ENCODE peak calls at places on chromosomes 4 and X, in ten cellular contexts. W is cardiac muscle cell, R is small intestine, L is psoas muscle, A is sigmoid colon, V is A549, D is HCT116, J is uterus, F is IMR-90, G is left ventricle myocardium inferior. T is an unnamed sample. For H3K9me3 and H3K4me1, the result is how much of the 10 kb centered on the place peaks cover.

GRCh38 chrX:41002021-41002420 is 83.2 kb upstream of the USP9X start:
- DNase-seq in W (no peak), R (peak), L (no peak), A (no peak), V (no peak), D (no peak), J (no peak), F (no peak), G (no peak), T (no peak)

GRCh38 chr4:139300431-139301142 is 718 bp upstream of the NAA15 start:
- DNase-seq in W (peak), R (peak), L (no peak), A (no peak), V (peak), D (no peak), J (no peak), F (peak), G (no peak), T (peak)

GRCh38 chr4:19278665-19279064 is 973.0 kb upstream of the SLIT2 start:
- DNase-seq in W (no peak), R (no peak), L (no peak), A (no peak), V (no peak), D (no peak), J (no peak), F (peak), G (no peak), T (no peak)

GRCh38 chr4:34771632-34772031 is 1472.7 kb downstream of the ARAP2 start:
- DNase-seq in W (no peak), R (no peak), L (no peak), A (no peak), V (no peak), D (no peak), J (no peak), F (no peak), G (no peak), T (no peak)

GRCh38 chrX:153689654-153690465 is 2.1 kb downstream of the SLC6A8 start:
- DNase-seq in W (no peak), R (no peak), L (no peak), A (peak), V (no peak), D (no peak), J (no peak), F (peak), G (no peak), T (peak)

GRCh38 chr4:98514930-98515809 is 143.2 kb downstream of the TSPAN5 start:
- DNase-seq in W (no peak), R (no peak), L (no peak), A (no peak), V (no peak), D (no peak), J (no peak), F (peak), G (no peak), T (no peak)

GRCh38 chr4:184417802-184418511 is 56.4 kb downstream of the IRF2 start:
- DNase-seq in W (no peak), R (peak), L (no peak), A (no peak), V (peak), D (peak), J (no peak), F (peak), G (no peak), T (peak)

GRCh38 chr4:57499786-57500185 is 389.6 kb upstream of the IGFBP7 start:
- DNase-seq in W (no peak), R (no peak), L (no peak), A (no peak), V (no peak), D (no peak), J (no peak), F (no peak), G (no peak), T (no peak)

GRCh38 chrX:15744181-15744867 is 6.3 kb downstream of the CA5B start:
- DNase-seq in W (no peak), R (no peak), L (peak), A (no peak), V (no peak), D (no peak), J (no peak), F (no peak), G (no peak), T (no peak)

GRCh38 chrX:101595739-101596419 is 21.9 kb downstream of the ARMCX6 start:
- DNase-seq in W (peak), R (peak), L (no peak), A (no peak), V (peak), D (peak), J (no peak), F (peak), G (no peak), T (peak)

GRCh38 chr4:173522160-173522873 is 7.7 kb downstream of the HAND2 start:
- DNase-seq in W (peak), R (peak), L (peak), A (peak), V (no peak), D (no peak), J (peak), F (peak), G (peak), T (no peak)

GRCh38 chr4:54719378-54719777 is 61.6 kb downstream of the KIT start:
- DNase-seq in W (no peak), R (no peak), L (no peak), A (no peak), V (no peak), D (no peak), J (no peak), F (peak), G (no peak), T (no peak)

GRCh38 chrX:39869846-39870601 is 227.7 kb downstream of the BCOR start:
- DNase-seq in W (no peak), R (peak), L (no peak), A (no peak), V (peak), D (no peak), J (no peak), F (peak), G (no peak), T (peak)

GRCh38 chr4:42767669-42768068 is 110.8 kb upstream of the ATP8A1 start:
- DNase-seq in W (no peak), R (no peak), L (no peak), A (no peak), V (no peak), D (no peak), J (no peak), F (no peak), G (no peak), T (no peak)

GRCh38 chr4:41681054-41681453 is 67.5 kb downstream of the PHOX2B start:
- DNase-seq in W (no peak), R (no peak), L (no peak), A (no peak), V (no peak), D (no peak), J (no peak), F (no peak), G (no peak), T (no peak)

GRCh38 chrX:77565278-77565677 is 118.1 kb downstream of the FGF16 start:
- DNase-seq in W (no peak), R (no peak), L (no peak), A (no peak), V (no peak), D (no peak), J (no peak), F (no peak), G (no peak), T (no peak)
- H3K27ac ChIP-seq in W (no peak), R (no peak), L (no peak), A (no peak), V (no peak), D (no peak), J (no peak), F (no peak), G (no peak), T (no peak)

GRCh38 chrX:48827654-48827968 is 1.3 kb downstream of the ERAS start:
- DNase-seq in W (no peak), R (no peak), L (no peak), A (no peak), V (no peak), D (no peak), J (no peak), F (no peak), G (no peak), T (no peak)

GRCh38 chrX:48826876-48827653 is 752 bp downstream of the ERAS start:
- DNase-seq in W (no peak), R (no peak), L (no peak), A (no peak), V (no peak), D (no peak), J (no peak), F (no peak), G (no peak), T (no peak)

GRCh38 chrX:48831136-48831908 is 4.1 kb downstream of the PCSK1N start:
- DNase-seq in W (no peak), R (no peak), L (no peak), A (no peak), V (no peak), D (no peak), J (no peak), F (no peak), G (no peak), T (no peak)

GRCh38 chrX:48831909-48832291 is 3.5 kb downstream of the PCSK1N start:
- DNase-seq in W (no peak), R (no peak), L (no peak), A (no peak), V (no peak), D (no peak), J (no peak), F (no peak), G (no peak), T (no peak)

GRCh38 chrX:48829016-48829735 is 2.9 kb downstream of the ERAS start:
- DNase-seq in W (no peak), R (no peak), L (no peak), A (no peak), V (no peak), D (no peak), J (no peak), F (no peak), G (no peak), T (no peak)
- H3K9me3 ChIP-seq in W (under half), R (under half), L (under half), A (under half), V (under half), D (under half), J (under half), F (under half), G (under half), T (under half)

DNA sequence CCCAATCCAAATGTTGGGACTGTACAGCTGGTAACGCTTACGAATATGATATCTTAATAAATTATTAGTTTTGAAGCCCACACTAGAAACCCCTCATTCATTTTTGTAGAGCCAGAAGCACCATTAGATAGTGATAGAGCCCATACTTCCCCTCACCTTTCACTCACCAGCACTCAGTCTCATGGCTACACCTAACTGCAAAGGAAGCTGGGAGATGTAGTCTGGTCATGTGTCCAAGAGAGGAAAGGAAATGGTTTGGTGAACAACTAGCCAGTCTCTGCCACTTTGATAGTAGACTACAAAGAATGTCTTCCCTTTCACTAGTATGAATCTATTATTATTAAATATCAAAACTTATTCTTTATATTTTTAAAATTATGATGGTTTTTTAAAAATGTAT is 77.1 kb upstream of the EGFL6 start:
- DNase-seq in W (no peak), R (no peak), L (no peak), A (no peak), V (no peak), D (no peak), J (no peak), F (no peak), G (no peak), T (no peak)
- H3K4me1 ChIP-seq in W (under half), R (under half), L (under half), A (under half), V (under half), D (under half), J (under half), F (under half), G (under half), T (under half)

GRCh38 chr4:40548256-40548655 is 81.4 kb downstream of the RBM47 start:
- DNase-seq in W (no peak), R (no peak), L (no peak), A (no peak), V (no peak), D (no peak), J (no peak), F (peak), G (no peak), T (no peak)
- H3K27ac ChIP-seq in W (no peak), R (no peak), L (no peak), A (no peak), V (peak), D (no peak), J (no peak), F (no peak), G (no peak), T (no peak)

GRCh38 chrX:35439042-35439639 is 359.0 kb upstream of the MAGEB16 start:
- DNase-seq in W (peak), R (no peak), L (no peak), A (no peak), V (no peak), D (no peak), J (no peak), F (no peak), G (no peak), T (no peak)

GRCh38 chrX:35442421-35442820 is 355.7 kb upstream of the MAGEB16 start:
- DNase-seq in W (no peak), R (no peak), L (no peak), A (no peak), V (no peak), D (no peak), J (no peak), F (no peak), G (no peak), T (no peak)

DNA sequence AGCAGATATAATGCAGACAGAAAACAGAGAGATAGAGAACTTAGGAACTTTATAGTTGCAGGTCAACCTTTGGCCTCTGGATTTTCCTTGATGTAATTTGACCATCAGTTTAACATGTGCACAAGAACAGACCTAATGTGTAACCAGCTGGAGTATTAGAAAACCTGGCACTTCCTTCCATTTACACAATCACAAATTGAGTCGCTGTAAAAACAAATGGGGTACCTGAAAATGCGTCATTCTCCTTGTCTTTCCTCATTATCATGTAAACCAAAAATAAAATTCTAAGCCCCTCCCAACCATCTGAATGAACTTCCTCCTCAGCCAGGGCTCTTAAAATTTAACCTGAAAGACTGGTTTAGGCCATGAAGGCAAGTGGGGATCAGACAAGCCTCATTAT is 358.4 kb upstream of the MAGEB16 start:
- DNase-seq in W (no peak), R (peak), L (no peak), A (no peak), V (no peak), D (no peak), J (no peak), F (no peak), G (no peak), T (no peak)
- H3K9me3 ChIP-seq in W (under half), R (under half), L (under half), A (under half), V (under half), D (under half), J (under half), F (under half), G (under half), T (under half)

GRCh38 chr4:73899321-73899720 is 30.1 kb downstream of the CXCL1 start:
- DNase-seq in W (no peak), R (no peak), L (no peak), A (no peak), V (no peak), D (no peak), J (no peak), F (no peak), G (no peak), T (no peak)

GRCh38 chr4:73897380-73898136 is 28.4 kb downstream of the CXCL1 start:
- DNase-seq in W (no peak), R (no peak), L (no peak), A (no peak), V (no peak), D (no peak), J (no peak), F (peak), G (no peak), T (no peak)

GRCh38 chr4:73901031-73901430 is 31.8 kb downstream of the CXCL1 start:
- DNase-seq in W (no peak), R (no peak), L (no peak), A (no peak), V (no peak), D (no peak), J (no peak), F (peak), G (no peak), T (no peak)

GRCh38 chr4:73904491-73904890 is 35.3 kb downstream of the CXCL1 start:
- DNase-seq in W (no peak), R (no peak), L (no peak), A (no peak), V (no peak), D (no peak), J (no peak), F (no peak), G (peak), T (no peak)

DNA sequence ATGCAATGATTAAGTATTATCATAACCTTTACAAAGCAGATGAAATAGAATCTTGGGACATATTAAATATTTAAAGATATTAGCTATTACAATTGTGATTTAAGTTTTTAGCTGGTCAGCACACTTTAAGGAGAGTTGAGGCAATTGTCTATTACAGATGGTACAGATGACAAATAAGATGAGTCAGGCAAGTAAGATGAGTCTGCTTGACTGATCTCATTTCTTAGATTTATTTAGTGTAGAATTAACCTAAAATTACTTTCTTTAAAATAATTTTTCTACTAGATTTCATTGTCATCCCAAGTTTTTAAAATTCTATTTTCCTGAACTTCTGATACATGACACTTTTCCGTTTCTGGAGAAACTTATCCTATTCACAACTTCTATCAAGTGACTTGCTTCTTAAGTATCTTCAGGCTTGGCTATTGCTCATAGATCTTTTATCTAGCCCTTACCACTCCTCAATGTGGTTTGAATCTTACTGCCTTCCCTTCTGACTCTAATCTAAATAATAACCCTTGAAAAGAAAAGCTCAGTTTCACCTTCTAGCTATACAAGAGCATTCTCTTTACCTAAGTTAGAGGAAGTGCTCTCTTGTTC is 32.9 kb downstream of the CXCL1 start:
- DNase-seq in W (no peak), R (no peak), L (no peak), A (no peak), V (no peak), D (no peak), J (no peak), F (peak), G (no peak), T (no peak)
- H3K4me1 ChIP-seq in W (under half), R (under half), L (under half), A (under half), V (under half), D (under half), J (under half), F (under half), G (under half), T (under half)

DNA sequence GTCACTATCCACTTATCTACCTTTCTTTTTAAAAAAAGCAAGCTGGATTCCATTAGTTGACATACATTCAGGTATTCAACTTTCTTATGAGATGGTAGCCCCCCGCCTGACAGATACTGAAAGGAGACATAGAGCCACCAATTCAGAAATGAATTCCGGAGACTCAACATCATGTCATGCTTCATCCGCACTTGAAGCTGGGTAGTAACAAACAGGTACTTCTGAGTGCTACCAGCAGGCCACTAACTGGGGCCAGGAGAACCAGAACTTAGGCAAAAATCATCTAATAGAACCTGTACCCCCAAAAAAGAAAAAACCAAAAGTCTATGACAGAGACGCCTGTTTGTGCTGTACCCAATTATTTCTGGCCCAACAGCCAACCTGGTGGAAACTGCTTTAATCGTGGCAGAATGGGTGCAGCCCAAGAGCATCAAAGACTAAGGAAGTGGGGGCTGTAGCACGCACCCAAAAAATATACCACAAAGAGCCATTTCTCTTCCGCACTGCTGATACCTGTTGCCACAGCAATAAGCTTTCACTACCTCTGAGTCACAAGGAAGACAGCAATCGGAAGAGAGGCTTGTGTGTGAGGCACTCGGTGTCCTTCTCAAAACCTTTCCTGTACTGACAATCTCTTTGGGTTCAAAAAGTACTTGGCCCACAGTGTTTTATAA is 84.8 kb downstream of the AFAP1 start:
- DNase-seq in W (no peak), R (peak), L (no peak), A (peak), V (no peak), D (no peak), J (no peak), F (no peak), G (no peak), T (peak)
- H3K27ac ChIP-seq in W (no peak), R (peak), L (no peak), A (peak), V (peak), D (no peak), J (no peak), F (peak), G (peak), T (peak)

DNA sequence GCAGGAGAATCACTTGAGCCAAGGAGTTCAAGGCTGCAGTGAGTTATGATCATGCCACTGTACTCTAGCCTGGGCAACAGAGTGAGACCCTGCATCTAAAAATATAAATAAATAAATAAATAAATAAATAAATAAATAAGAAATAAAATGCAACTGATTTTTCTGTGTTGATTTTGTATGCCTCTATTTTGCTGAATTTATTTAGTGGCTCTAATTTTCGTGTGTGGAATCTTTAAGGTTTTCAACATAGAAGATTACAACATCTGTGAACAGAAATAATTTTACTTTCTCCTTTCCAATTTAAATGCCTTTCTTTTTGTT is 30.9 kb upstream of the ABCG2 start:
- DNase-seq in W (no peak), R (no peak), L (no peak), A (no peak), V (no peak), D (no peak), J (no peak), F (no peak), G (no peak), T (no peak)
- H3K9me3 ChIP-seq in W (under half), R (under half), L (under half), A (under half), V (under half), D (under half), J (under half), F (under half), G (under half), T (under half)

GRCh38 chrX:13538414-13538813 is 31.0 kb upstream of the EGFL6 start:
- DNase-seq in W (no peak), R (no peak), L (no peak), A (no peak), V (no peak), D (no peak), J (no peak), F (no peak), G (no peak), T (no peak)
- H3K4me1 ChIP-seq in W (under half), R (under half), L (under half), A (under half), V (under half), D (under half), J (under half), F (under half), G (under half), T (under half)